ENCODE peak calls at places on chromosomes 16 and 17, in six cellular contexts. O is fibroblast of villous mesenchyme, F is Caco-2, X is A549, L is OCI-LY7, H is fibroblast of pulmonary artery. S is an unnamed sample.

GRCh38 chr17:81102352-81102751 is 63.0 kb upstream of the PVALEF start:
- DNase-seq in O (no peak), F (no peak), X (no peak), L (no peak), H (no peak), S (no peak)

GRCh38 chr17:78865682-78866390 is 25.2 kb upstream of the USP36 start:
- DNase-seq in O (peak), F (peak), X (peak), L (peak), H (peak), S (peak)

GRCh38 chr17:21452377-21453143 is 76.4 kb downstream of the KCNJ12 start:
- DNase-seq in O (peak), F (no peak), X (no peak), L (peak), H (peak), S (peak)

GRCh38 chr16:751152-752007 is 9.2 kb upstream of the MSLN start:
- DNase-seq in O (no peak), F (no peak), X (no peak), L (no peak), H (no peak), S (no peak)

GRCh38 chr17:9307313-9307998 is 268.2 kb downstream of the STX8 start:
- DNase-seq in O (no peak), F (peak), X (no peak), L (no peak), H (peak), S (peak)

GRCh38 chr17:77924757-77925336 is 33.7 kb upstream of the TNRC6C start:
- DNase-seq in O (peak), F (no peak), X (no peak), L (no peak), H (peak), S (peak)

GRCh38 chr16:85566502-85567100 is 46.5 kb upstream of the GSE1 start:
- DNase-seq in O (no peak), F (no peak), X (no peak), L (no peak), H (no peak), S (no peak)

GRCh38 chr16:68444058-68444657 is 4.2 kb downstream of the SMPD3 start:
- DNase-seq in O (peak), F (peak), X (no peak), L (no peak), H (peak), S (peak)

GRCh38 chr17:53313746-53314145 is 509.0 kb upstream of the KIF2B start:
- DNase-seq in O (no peak), F (no peak), X (no peak), L (no peak), H (peak), S (no peak)

GRCh38 chr16:88505405-88506082 is 52.5 kb downstream of the ZFPM1 start:
- DNase-seq in O (peak), F (no peak), X (peak), L (peak), H (peak), S (peak)

DNA sequence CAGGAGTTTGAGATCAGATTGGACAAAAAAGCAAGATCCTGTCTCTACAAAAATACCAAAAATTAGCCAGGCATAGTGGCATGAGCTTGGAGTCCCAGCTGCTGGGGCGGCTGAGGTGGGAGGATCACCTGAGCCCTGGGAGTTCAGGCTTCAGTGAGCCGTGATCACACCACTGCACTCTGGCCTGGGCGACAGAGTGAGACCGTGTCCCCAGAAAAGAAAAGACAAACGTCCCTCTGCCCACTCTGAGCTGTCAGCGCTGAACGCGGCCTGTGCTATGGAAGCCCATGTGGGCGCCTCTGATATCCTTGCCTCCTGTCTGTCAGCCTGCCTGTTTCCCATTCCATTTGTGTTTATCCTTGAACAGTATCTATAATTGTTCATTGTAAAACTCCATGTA is 50.8 kb downstream of the FOXK2 start:
- DNase-seq in O (no peak), F (no peak), X (no peak), L (no peak), H (no peak), S (no peak)
- TF ChIP-seq CTCF in O (no peak), F (no peak), X (no peak), L (no peak), H (no peak), S (no peak)

GRCh38 chr16:64008131-64008530 is 1113.7 kb downstream of the CDH11 start:
- DNase-seq in O (no peak), F (no peak), X (no peak), L (no peak), H (no peak), S (peak)
- TF ChIP-seq CTCF in O (no peak), F (no peak), X (no peak), L (peak), H (no peak), S (no peak)

GRCh38 chr16:47694543-47694942 is 233.4 kb downstream of the PHKB start:
- DNase-seq in O (no peak), F (no peak), X (no peak), L (peak), H (no peak), S (no peak)
- TF ChIP-seq CTCF in O (no peak), F (no peak), X (no peak), L (no peak), H (no peak), S (no peak)

GRCh38 chr16:3021449-3022207 is 1.5 kb downstream of the TNFRSF12A start:
- DNase-seq in O (peak), F (peak), X (peak), L (peak), H (peak), S (peak)
- TF ChIP-seq CTCF in O (peak), F (peak), X (peak), L (peak), H (peak), S (peak)

DNA sequence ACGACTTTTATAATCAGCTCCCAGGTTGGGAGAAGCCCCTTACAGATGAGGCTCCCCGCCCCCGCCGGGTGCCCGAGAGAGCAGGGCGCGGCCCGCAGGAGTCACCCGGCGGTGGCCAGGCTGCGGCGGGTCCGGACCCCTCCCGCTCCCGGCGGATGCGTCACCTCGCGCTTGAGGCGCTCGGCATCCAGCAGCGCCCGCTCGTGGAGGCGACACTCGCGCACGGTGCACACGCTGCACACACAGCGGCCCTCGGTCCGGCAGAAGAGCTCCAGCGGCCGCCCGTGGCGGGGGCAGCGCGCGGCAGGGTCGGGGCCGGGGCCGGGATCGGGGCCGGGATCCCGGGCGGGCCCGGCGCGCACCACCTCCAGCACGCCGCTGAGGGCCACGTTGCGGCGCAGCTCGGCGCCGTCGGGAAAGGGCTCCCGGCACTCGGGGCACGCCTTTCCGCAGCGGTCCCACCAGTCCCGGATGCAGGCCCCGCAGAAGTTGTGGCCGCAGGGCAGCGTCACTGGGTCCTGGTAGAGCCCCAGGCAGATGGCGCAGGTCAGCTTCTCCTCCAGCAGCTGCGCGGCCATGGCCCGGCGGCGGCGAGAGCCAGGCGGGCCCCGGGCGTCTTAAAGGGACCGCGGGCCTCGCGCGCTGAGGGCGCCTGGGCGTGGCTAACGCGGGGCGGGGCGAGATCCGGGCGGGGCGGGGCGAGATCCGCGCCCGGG is at the start of gene TRIM65:
- DNase-seq in O (peak), F (peak), X (peak), L (peak), H (peak), S (peak)
- TF ChIP-seq CTCF in O (peak), F (no peak), X (peak), L (peak), H (no peak), S (peak)

GRCh38 chr16:48897698-48898205 is 287.8 kb upstream of the N4BP1 start:
- DNase-seq in O (no peak), F (no peak), X (no peak), L (no peak), H (no peak), S (no peak)
- TF ChIP-seq CTCF in O (no peak), F (no peak), X (no peak), L (no peak), H (no peak), S (no peak)

S was measured in fibroblast of the aortic adventitia.